ENCODE peak calls at places on chromosomes 13 and 19, in six cellular contexts. F is spleen; O is SK-N-DZ; C is neuronal stem cell; K is stimulated activated CD4-positive, alpha-beta T cell treated with anti-CD3 and anti-CD28 coated beads, Interleukin-1b, Interleukin-23, amount 100 ng/mL, for 1 hour; M is OCI-LY7. T is an unnamed sample.
A peak's percentile ranks its signal among the peaks of the same experiment; 100 is the strongest.

GRCh38 chr19:31340059-31341025 is 8.9 kb downstream of the TSHZ3 start:
- DNase-seq in O (peak; percentile 93), M (peak; percentile 57), F (no peak), K (no peak), C (no peak), T (no peak)

GRCh38 chr19:4415352-4415751 is 12.9 kb downstream of the CHAF1A start:
- DNase-seq in F (no peak), C (no peak), M (no peak), O (no peak), K (no peak), T (no peak)

GRCh38 chr19:19539738-19540703 is 2.0 kb downstream of the CILP2 start:
- DNase-seq in F (peak; percentile 92), C (no peak), K (no peak), M (peak; percentile 54), O (peak; percentile 40), T (no peak)

GRCh38 chr13:113474179-113474578 is 16.3 kb downstream of the DCUN1D2 start:
- DNase-seq in M (no peak), F (no peak), O (no peak), C (no peak), K (no peak), T (no peak)

GRCh38 chr19:13652810-13653590 is 111.3 kb upstream of the MRI1 start:
- DNase-seq in F (no peak), C (no peak), M (peak; percentile 40), O (no peak), K (no peak), T (no peak)

GRCh38 chr19:39937094-39937493 is 2.7 kb upstream of the FCGBP start:
- DNase-seq in C (no peak), F (no peak), K (no peak), O (no peak), M (no peak), T (no peak)

GRCh38 chr19:12611361-12611699 is 610 bp downstream of the ZNF791 start:
- DNase-seq in O (peak; percentile 66), F (peak; percentile 74), C (peak; percentile 57), M (no peak), K (no peak), T (peak; percentile 84)

GRCh38 chr13:38662362-38662761 is 24.5 kb upstream of the FREM2 start:
- DNase-seq in O (no peak), M (no peak), C (no peak), K (no peak), F (no peak), T (no peak)

GRCh38 chr13:76955236-76955635 is 6.9 kb downstream of the ACOD1 start:
- DNase-seq in O (no peak), M (no peak), K (no peak), F (no peak), C (no peak), T (no peak)

GRCh38 chr19:53511933-53512374 is 26.0 kb upstream of the ZNF331 start:
- DNase-seq in C (peak; percentile 59), M (peak; percentile 59), K (no peak), O (peak; percentile 50), F (no peak), T (peak; percentile 2)

GRCh38 chr19:16442386-16443276 is 29.1 kb downstream of the EPS15L1 start:
- DNase-seq in O (no peak), C (no peak), M (no peak), F (no peak), K (no peak), T (peak; percentile 17)

GRCh38 chr19:55087542-55087935 is 11.9 kb downstream of the EPS8L1 start:
- DNase-seq in M (no peak), F (no peak), K (no peak), O (no peak), C (no peak), T (no peak)

GRCh38 chr19:6737873-6738725 is 719 bp upstream of the GPR108 start:
- DNase-seq in K (peak; percentile 36), O (peak; percentile 75), F (peak; percentile 92), M (peak; percentile 95), C (peak; percentile 59), T (peak; percentile 83)

GRCh38 chr19:29841209-29841558 is 29.4 kb downstream of the CCNE1 start:
- DNase-seq in K (no peak), O (no peak), C (no peak), F (no peak), M (no peak), T (peak; percentile 13)